ENCODE peak calls at places on chromosome 17, in seven cellular contexts. Y is neural progenitor cell, I is endothelial cell, H is cardiac muscle cell, M is Calu3, C is esophagus muscularis mucosa, U is fibroblast of pulmonary artery. Z is an unnamed sample.

GRCh38 chr17:72439893-72440502 is 319.2 kb downstream of the SOX9 start:
- DNase-seq in Y (no peak), I (no peak), H (no peak), M (no peak), C (no peak), U (no peak), Z (no peak)

GRCh38 chr17:16470302-16470701 is 21.7 kb downstream of the LRRC75A start:
- DNase-seq in Y (no peak), I (no peak), H (no peak), M (no peak), C (no peak), U (no peak), Z (no peak)

GRCh38 chr17:45320931-45321461 is 4.2 kb upstream of the MAP3K14 start:
- DNase-seq in Y (no peak), I (no peak), H (no peak), M (peak), C (no peak), U (peak), Z (no peak)

GRCh38 chr17:47822785-47823184 is 1.2 kb upstream of the OSBPL7 start:
- DNase-seq in Y (no peak), I (no peak), H (no peak), M (no peak), C (no peak), U (no peak), Z (no peak)

GRCh38 chr17:77571141-77571540 is 387.4 kb upstream of the TNRC6C start:
- DNase-seq in Y (peak), I (no peak), H (no peak), M (no peak), C (no peak), U (no peak), Z (no peak)

GRCh38 chr17:79977161-79977631 is 58.5 kb downstream of the TBC1D16 start:
- DNase-seq in Y (no peak), I (no peak), H (no peak), M (no peak), C (no peak), U (no peak), Z (no peak)

GRCh38 chr17:64608571-64608981 is 53.5 kb downstream of the SMURF2 start:
- DNase-seq in Y (no peak), I (no peak), H (no peak), M (no peak), C (no peak), U (peak), Z (no peak)

GRCh38 chr17:3762922-3763776 is 37.8 kb downstream of the ITGAE start:
- DNase-seq in Y (no peak), I (no peak), H (no peak), M (no peak), C (no peak), U (no peak), Z (peak)

GRCh38 chr17:72518810-72519597 is 398.2 kb downstream of the SOX9 start:
- DNase-seq in Y (no peak), I (no peak), H (no peak), M (peak), C (no peak), U (no peak), Z (no peak)

GRCh38 chr17:64411999-64412771 is 21.5 kb upstream of the PECAM1 start:
- DNase-seq in Y (peak), I (peak), H (peak), M (no peak), C (no peak), U (peak), Z (no peak)

GRCh38 chr17:45768000-45768399 is 16.1 kb upstream of the CRHR1 start:
- DNase-seq in Y (peak), I (peak), H (peak), M (no peak), C (no peak), U (no peak), Z (no peak)

DNA sequence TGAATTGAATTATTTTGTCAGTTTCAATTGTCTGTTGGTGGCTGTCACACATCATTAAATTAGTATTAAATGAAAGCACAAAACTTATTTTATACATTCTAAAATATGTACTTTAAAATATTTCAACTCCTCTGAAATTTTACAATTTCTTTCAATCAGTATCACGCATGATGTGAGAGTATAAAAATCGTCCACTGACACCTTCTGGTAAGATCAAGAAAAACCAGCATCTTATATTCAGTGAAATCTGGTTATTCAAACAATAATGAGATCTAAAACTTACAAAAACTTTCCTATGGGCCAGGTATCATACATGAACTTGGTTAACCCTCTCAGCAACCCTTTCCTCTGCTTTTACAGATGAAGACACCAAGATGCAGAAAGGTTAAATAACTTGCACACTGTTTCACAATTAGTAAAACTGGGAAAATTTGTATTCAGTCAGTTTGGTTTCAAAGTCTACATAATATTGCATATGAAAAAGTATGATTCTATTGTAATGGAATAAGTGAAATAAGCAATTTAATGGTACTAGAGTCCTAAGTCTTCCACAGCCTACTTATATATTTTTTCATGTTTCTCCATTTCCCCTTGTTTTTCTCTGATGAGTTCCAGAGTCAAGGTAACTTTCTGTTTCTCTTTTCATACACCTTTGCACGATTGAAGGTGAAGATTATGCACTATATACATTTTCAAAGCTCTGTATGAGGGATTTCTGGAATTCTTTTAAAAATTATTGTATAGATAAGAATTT is 58.7 kb downstream of the EFCAB5 start:
- DNase-seq in Y (no peak), I (no peak), H (no peak), M (no peak), C (no peak), U (peak), Z (no peak)
- TF ChIP-seq CTCF in Y (no peak), I (no peak), H (peak), M (no peak), C (no peak), U (peak), Z (no peak)

GRCh38 chr17:68599873-68600122 is 1.4 kb downstream of the FAM20A start:
- DNase-seq in Y (no peak), I (no peak), H (no peak), M (no peak), C (peak), U (no peak), Z (peak)

GRCh38 chr17:68600881-68601564 is at the start of gene FAM20A:
- DNase-seq in Y (peak), I (peak), H (peak), M (peak), C (peak), U (no peak), Z (peak)

GRCh38 chr17:68599091-68599872 is 1.9 kb downstream of the FAM20A start:
- DNase-seq in Y (no peak), I (no peak), H (no peak), M (no peak), C (peak), U (no peak), Z (no peak)

GRCh38 chr17:68601565-68602266 is 549 bp upstream of the FAM20A start:
- DNase-seq in Y (no peak), I (no peak), H (no peak), M (no peak), C (peak), U (no peak), Z (no peak)

DNA sequence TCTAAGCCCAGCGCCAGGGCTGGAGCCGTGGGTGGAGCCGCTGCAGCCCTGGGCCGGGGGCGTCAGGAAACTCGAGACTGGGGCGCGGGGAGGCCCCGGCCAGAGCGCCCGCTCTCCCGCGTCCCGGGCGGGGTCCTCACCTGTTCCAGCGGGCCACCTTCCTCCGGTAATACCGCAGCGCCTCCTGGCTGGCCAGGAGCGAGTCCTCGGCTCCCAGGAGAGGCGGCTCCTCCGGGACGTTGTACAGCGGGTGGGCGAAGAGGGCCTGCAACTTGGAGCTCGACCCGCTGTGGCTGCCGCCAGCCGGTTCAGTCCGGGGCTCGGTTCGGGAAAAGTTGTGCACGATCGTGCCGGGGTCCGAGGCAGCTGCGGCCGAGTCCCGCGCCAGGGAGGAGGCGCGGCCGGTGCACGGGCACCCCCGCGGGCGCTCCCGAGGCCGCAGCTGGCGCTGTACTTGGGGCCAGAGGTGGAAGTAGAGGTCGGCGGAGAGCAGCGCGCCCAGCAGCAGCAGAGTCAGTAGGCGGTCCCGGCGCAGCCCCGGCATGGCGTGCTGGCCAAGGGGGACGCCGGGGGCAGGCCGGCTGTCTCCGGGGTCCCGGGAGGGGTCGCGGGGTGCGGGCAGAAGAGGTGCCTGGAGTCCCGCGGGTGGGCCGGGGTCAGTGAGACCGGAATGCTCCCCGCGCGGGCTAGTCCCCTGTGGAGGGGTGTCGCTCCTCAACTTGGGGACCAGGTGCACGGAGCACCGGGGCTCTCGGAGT is 865 bp downstream of the FAM20A start:
- DNase-seq in Y (peak), I (peak), H (peak), M (peak), C (peak), U (no peak), Z (peak)
- TF ChIP-seq CTCF in Y (peak), I (no peak), H (peak), M (no peak), C (no peak), U (peak), Z (no peak)

GRCh38 chr17:49575524-49576120 is at the start of gene NXPH3:
- DNase-seq in Y (peak), I (peak), H (peak), M (peak), C (no peak), U (peak), Z (peak)
- TF ChIP-seq CTCF in Y (peak), I (peak), H (peak), M (peak), C (peak), U (no peak), Z (peak)

DNA sequence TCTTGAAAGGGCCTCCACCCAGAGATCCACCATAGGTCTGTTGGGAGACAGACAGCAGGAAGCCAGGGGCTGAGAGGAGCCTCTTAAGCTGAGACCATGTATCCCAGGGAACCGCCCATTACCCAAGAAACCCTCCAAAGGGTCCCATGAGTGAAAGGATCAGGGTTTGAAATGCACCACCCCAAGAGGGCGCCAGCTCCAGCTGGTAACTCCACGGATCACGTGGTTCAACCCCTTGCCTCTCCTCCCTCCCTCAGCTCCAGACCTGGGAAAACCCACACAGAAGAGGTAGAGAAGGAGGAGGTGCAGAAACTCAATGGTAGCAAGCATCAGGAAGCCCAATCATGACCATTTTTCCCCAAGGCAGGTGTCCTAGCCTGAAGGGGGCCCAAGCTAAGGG is 148.7 kb downstream of the AIPL1 start:
- DNase-seq in Y (no peak), I (no peak), H (no peak), M (peak), C (no peak), U (no peak), Z (no peak)
- TF ChIP-seq CTCF in Y (peak), I (no peak), H (no peak), M (no peak), C (no peak), U (no peak), Z (no peak)

GRCh38 chr17:67801626-67802175 is 23.6 kb upstream of the BPTF start:
- DNase-seq in Y (no peak), I (no peak), H (no peak), M (no peak), C (no peak), U (no peak), Z (no peak)
- TF ChIP-seq CTCF in Y (peak), I (no peak), H (no peak), M (no peak), C (no peak), U (peak), Z (no peak)

DNA sequence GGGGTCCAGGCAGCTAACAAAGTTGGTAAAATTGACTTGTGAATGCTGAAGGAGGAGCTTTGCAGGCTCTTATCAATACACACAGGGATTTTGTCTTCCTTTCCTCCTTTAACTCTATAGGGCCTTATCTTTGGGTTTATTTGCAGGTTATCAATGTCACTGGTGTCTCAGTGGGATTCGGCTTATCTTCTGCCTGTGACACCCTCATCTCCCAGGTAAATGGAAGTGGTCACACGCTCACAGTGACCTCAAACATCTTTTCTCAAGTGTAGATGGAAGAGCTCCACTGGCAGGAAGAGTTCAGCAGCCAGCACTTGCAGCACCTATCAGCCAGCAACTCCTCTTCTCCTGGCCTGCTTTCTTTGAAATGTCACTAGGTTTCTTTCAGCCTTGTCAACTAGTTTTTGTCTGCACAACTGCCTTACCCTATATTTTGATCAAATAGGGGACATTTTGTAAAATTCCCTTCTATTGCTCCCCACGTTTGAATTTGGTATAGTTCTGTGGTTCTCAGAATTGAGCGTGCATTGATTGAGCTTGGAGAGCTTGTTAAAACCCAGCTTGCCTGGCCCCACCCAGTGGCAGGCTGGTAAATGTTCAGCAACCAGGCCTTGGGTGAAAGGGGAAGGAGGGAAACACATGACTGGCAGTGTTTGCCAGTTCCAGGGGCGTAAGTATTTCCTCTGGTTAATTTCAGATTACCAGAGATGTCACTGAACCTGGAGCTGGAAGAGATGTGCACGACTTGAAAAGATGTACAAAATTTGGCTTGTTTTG is 12.8 kb downstream of the SLC47A1 start:
- DNase-seq in Y (peak), I (no peak), H (peak), M (peak), C (no peak), U (no peak), Z (no peak)
- TF ChIP-seq CTCF in Y (peak), I (no peak), H (no peak), M (no peak), C (no peak), U (peak), Z (no peak)

GRCh38 chr17:14882131-14882530 is 383.0 kb downstream of the PMP22 start:
- DNase-seq in Y (no peak), I (no peak), H (no peak), M (no peak), C (no peak), U (no peak), Z (no peak)

DNA sequence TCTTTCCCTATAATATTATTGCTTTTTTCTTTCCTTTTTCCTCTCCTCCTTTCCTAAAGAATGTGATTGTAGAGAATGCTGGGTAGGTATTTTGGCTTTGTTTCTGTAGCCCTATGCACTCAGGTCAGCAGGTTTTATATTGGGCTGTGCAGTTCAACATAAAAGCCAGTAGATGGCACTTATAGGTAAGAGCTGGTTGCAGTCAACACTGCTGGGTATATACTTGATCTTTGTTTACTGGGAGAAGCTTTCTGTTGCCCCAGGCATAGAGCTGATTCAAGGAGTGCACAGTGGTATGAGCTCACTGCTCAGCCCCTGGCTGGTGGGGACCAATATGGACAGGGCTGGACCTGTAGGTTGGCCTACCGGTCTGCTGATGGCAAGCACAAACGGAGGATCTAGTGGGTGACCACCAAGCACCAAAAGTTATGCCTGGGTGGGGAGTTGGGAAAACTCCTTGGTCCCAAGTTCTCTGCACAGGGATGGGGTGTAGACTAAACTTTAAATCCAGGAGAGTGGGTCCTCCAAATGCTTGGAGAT is 378.9 kb downstream of the PMP22 start:
- DNase-seq in Y (peak), I (no peak), H (peak), M (no peak), C (no peak), U (peak), Z (no peak)
- TF ChIP-seq CTCF in Y (peak), I (no peak), H (peak), M (no peak), C (no peak), U (no peak), Z (no peak)

DNA sequence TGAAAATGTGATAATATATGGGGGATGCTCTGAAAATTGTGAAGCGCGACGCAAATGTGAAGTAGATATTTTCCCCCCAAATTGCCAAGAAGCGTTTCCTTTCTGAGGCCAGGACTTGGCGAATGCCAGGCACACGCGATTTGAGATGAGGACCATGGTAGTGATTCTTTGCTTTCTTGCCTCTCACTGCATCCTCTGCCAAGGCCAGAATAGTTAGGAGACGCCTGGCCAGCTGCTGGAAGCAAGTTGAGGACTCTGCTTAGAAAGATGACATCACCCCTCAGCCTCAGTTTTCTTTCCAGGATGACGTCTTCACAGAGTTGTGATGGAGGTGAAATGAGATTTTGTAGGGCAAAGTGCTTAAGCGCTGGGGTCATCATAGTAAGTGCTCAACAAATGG is 25.9 kb downstream of the PIPOX start:
- DNase-seq in Y (no peak), I (no peak), H (no peak), M (no peak), C (no peak), U (no peak), Z (no peak)
- TF ChIP-seq CTCF in Y (no peak), I (no peak), H (no peak), M (no peak), C (no peak), U (no peak), Z (no peak)

GRCh38 chr17:13616031-13616430 is 14.3 kb upstream of the HS3ST3A1 start:
- DNase-seq in Y (no peak), I (no peak), H (no peak), M (no peak), C (no peak), U (no peak), Z (no peak)

GRCh38 chr17:13619462-13619861 is 17.7 kb upstream of the HS3ST3A1 start:
- DNase-seq in Y (no peak), I (no peak), H (no peak), M (no peak), C (no peak), U (no peak), Z (no peak)
- TF ChIP-seq CTCF in Y (peak), I (no peak), H (no peak), M (no peak), C (no peak), U (no peak), Z (no peak)

Z was measured in GM20000.